ENCODE peak calls at places on chromosomes 16 and 17, in five cellular contexts. R is choroid plexus epithelial cell, B is AG10803, E is fibroblast of pulmonary artery, S is stomach. M is an unnamed sample.

GRCh38 chr17:33291248-33292183 is 1.6 kb downstream of the ASIC2 start:
- DNase-seq in R (peak; percentile 20), E (peak; percentile 10), S (no peak), B (peak; percentile 8), M (no peak)

GRCh38 chr17:32159586-32160438 is 17.5 kb downstream of the RHOT1 start:
- DNase-seq in R (no peak), E (no peak), S (no peak), B (no peak), M (no peak)

GRCh38 chr16:29743475-29743826 is 2.3 kb downstream of the C16orf54 start:
- DNase-seq in B (no peak), R (no peak), E (no peak), S (no peak), M (no peak)

GRCh38 chr17:42571435-42572225 is 4.7 kb downstream of the MLX start:
- DNase-seq in B (peak; percentile 15), E (no peak), S (peak; percentile 84), R (no peak), M (no peak)

GRCh38 chr17:73957564-73957963 is 245.9 kb upstream of the RPL38 start:
- DNase-seq in E (no peak), R (no peak), B (no peak), S (no peak), M (no peak)

GRCh38 chr17:42980766-42981397 is 517 bp downstream of the RUNDC1 start:
- DNase-seq in S (peak; percentile 61), E (peak; percentile 56), B (peak; percentile 34), R (peak; percentile 59), M (peak; percentile 43)

GRCh38 chr17:50495217-50495823 is 12.9 kb upstream of the MYCBPAP start:
- DNase-seq in R (no peak), B (no peak), E (no peak), S (no peak), M (no peak)

GRCh38 chr16:49817754-49818507 is 38.0 kb downstream of the ZNF423 start:
- DNase-seq in B (no peak), S (no peak), E (no peak), R (no peak), M (no peak)

GRCh38 chr17:726331-726919 is 6.0 kb upstream of the TLCD3A start:
- DNase-seq in E (no peak), S (peak; percentile 62), B (no peak), R (peak; percentile 32), M (no peak)

GRCh38 chr16:13093676-13094075 is 192.3 kb downstream of the SHISA9 start:
- DNase-seq in B (peak; percentile 3), R (no peak), E (no peak), S (no peak), M (no peak)

GRCh38 chr16:84032458-84033178 is 10.0 kb downstream of the SLC38A8 start:
- DNase-seq in E (no peak), S (no peak), B (no peak), R (no peak), M (no peak)

GRCh38 chr17:27315322-27315721 is 21.4 kb downstream of the WSB1 start:
- DNase-seq in S (peak; percentile 67), B (peak; percentile 91), R (peak; percentile 94), E (peak; percentile 89), M (peak; percentile 60)

GRCh38 chr16:74724820-74725549 is 24.3 kb upstream of the MLKL start:
- DNase-seq in S (no peak), E (peak; percentile 56), R (peak; percentile 76), B (no peak), M (peak; percentile 67)

GRCh38 chr17:32692179-32692578 is 184.7 kb downstream of the MYO1D start:
- DNase-seq in B (no peak), S (no peak), E (no peak), R (no peak), M (no peak)

GRCh38 chr17:81338301-81339179 is 43.4 kb upstream of the SLC38A10 start:
- DNase-seq in R (no peak), S (no peak), B (no peak), E (no peak), M (no peak)
- TF ChIP-seq CTCF in R (no peak), S (no peak), B (no peak), E (no peak), M (no peak)

DNA sequence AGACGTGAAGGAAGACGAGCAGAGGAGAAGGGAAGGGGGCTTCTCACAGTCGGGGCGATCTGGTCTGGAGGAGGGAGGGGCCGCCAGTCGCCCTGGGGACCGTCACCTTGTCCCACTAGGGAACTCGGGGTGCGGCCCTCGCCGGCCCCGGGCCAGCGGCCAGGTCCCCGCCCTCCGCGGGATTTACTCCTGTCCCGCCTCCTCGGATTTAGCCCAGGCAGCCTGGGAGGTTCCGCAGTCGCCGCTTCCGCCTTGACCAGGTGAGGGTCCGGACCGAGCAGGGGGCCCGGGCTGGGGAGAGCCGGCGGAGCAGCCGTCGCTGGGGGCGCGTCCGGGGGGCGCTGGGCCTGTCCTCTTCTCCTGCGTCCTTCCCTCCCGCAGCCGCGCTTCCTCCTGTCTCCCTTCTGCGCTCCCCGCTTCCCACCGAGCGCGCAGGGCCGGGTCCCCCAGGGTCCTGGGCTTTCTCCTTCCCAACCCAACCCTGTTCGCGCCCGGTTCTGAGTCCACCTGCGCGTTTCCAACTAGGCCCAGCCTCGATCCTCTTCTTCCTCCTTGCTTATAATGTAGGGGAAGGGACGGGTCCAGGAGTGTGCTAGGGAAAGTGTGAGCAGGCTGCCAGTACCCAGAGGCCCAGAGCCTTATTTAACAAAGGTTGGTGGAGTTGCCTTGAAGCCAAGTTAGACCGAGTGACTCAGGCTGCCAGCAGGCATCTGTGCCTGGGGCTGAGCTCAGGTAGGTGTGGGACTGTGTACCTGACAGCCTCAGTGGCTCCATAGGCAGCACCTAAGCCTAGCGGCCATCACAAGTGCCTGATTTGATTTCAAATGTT is at the start of gene TNK1:
- DNase-seq in R (no peak), E (no peak), S (peak; percentile 89), B (no peak), M (no peak)
- TF ChIP-seq CTCF in R (no peak), E (no peak), S (no peak), B (no peak), M (no peak)

DNA sequence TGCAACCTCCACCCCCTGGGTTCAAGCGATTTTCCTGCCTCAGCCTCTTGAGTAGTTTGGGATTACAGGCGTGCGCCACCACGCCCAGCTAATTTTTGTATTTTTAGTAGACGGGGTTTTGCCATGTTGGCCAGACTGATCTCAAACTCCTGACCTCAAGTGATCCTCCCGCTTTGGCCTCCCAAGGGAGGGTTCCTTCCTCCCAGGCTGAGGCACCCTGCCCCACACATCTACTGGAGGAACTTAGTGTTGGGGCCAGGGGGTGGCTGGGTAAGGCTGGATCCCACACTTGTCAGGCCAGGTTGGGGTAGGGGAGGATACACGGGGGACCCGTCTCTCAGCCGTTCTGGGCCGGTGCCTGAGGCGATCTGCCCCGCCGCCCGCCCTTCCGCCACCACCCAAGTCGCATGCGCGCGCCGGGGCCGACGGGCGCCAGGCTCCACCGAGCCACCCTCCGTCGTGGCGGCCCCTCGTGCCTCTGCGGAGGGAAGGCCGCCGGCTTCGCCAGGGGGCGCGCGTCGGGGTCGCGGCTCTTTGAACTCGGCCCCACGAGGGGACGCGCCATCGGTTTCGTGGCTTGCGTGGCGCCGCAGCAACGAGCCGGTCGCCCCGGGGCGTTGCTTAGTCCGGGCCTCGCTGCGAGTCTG is 15.9 kb downstream of the GRB7 start:
- DNase-seq in S (peak; percentile 67), E (no peak), R (no peak), B (no peak), M (no peak)
- TF ChIP-seq CTCF in S (no peak), E (no peak), R (no peak), B (no peak), M (no peak)

DNA sequence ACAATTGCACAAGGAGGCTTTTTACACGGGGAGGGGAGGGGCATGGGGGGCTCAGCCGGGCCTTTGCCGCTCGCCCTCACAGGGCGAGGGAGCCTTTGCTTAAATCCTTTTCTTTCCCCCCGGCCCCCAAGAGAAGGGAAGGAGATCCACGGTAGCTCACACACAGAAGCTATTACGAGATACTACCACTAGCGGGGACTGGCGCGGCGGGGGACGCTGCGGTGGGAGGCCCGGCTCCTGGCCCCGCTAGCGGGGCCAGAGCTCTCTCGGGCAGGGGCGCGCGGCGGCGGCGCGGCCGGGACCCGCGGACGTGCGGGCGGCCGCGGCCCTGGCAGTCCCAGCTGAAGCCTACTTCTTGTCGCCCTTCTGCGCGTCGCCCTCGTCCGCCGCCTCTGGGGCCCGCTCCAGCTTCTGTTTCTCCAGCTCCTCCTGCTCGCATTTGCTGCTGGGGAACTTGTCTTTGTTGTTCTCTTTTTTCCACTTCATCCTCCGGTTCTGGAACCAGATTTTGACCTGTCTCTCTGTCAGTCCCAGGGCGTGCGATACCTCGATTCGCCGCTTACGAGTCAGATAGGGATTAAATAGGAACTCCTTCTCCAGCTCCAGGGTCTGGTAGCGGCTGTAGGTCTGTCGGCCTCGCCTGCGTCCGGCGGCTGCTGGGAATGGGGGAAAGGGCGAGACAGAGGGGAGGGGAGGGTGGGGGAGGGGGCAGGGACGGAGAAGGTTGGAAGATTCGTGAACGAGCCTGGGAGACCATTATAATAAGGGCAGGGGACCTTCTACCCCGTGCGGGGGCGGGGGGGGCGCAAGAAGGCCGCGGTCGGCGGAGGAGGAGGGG is 2.0 kb downstream of the HOXB8 start:
- DNase-seq in S (no peak), E (peak; percentile 25), B (no peak), R (peak; percentile 26), M (no peak)
- TF ChIP-seq CTCF in S (no peak), E (peak; percentile 8), B (peak; percentile 39), R (peak; percentile 28), M (no peak)

GRCh38 chr17:16211601-16212000 is 3.7 kb downstream of the NCOR1 start:
- DNase-seq in E (no peak), R (no peak), B (peak; percentile 70), S (no peak), M (no peak)
- TF ChIP-seq CTCF in E (no peak), R (no peak), B (no peak), S (no peak), M (no peak)

GRCh38 chr16:30934827-30935557 is 11.6 kb downstream of the FBXL19 start:
- DNase-seq in S (peak; percentile 37), B (peak; percentile 41), R (peak; percentile 80), E (peak; percentile 64), M (peak; percentile 52)
- TF ChIP-seq CTCF in S (peak; percentile 26), B (peak; percentile 60), R (peak; percentile 80), E (peak; percentile 66), M (peak; percentile 79)

GRCh38 chr16:31131416-31131815 is 4.1 kb downstream of the PRSS8 start:
- DNase-seq in E (no peak), B (no peak), R (no peak), S (no peak), M (no peak)

GRCh38 chr16:31130899-31131298 is 4.6 kb downstream of the PRSS8 start:
- DNase-seq in E (no peak), R (no peak), B (no peak), S (peak; percentile 95), M (no peak)

GRCh38 chr16:31128711-31129567 is 6.6 kb downstream of the PRSS8 start:
- DNase-seq in R (no peak), E (no peak), B (no peak), S (peak; percentile 82), M (no peak)

GRCh38 chr16:31130336-31130812 is 5.2 kb downstream of the PRSS8 start:
- DNase-seq in R (no peak), S (no peak), B (no peak), E (no peak), M (no peak)

GRCh38 chr16:31129568-31130335 is 5.8 kb downstream of the PRSS8 start:
- DNase-seq in B (no peak), S (no peak), E (no peak), R (no peak), M (no peak)
- TF ChIP-seq CTCF in B (no peak), S (no peak), E (no peak), R (no peak), M (no peak)

M was measured in HFFc6.